ENCODE peak calls at places on chromosomes 1 and 21, in ten cellular contexts. I is AG04449; P is IMR-90; W is GDM1; X is CD4-positive, CD25-positive, alpha-beta regulatory T cell; M is neural progenitor cell; O is cardiac fibroblast; V is adrenal gland; A is fibroblast of lung; D is effector CD4-positive, alpha-beta T cell. S is an unnamed sample.

GRCh38 chr1:172397221-172397620 is 23.3 kb upstream of the C1orf105 start:
- DNase-seq in I (no peak), P (peak; percentile 75), W (no peak), X (peak; percentile 46), M (no peak), O (peak; percentile 57), V (no peak), A (peak; percentile 58), D (no peak), S (no peak)

GRCh38 chr1:19610282-19610978 is 33.7 kb upstream of the NBL1 start:
- DNase-seq in I (no peak), P (peak; percentile 58), W (no peak), X (no peak), M (no peak), O (no peak), V (no peak), A (no peak), D (no peak), S (no peak)

GRCh38 chr1:235935506-235936224 is 69.0 kb upstream of the LYST start:
- DNase-seq in I (no peak), P (no peak), W (no peak), X (no peak), M (no peak), O (no peak), V (no peak), A (no peak), D (no peak), S (no peak)

GRCh38 chr1:35062518-35063196 is 16.5 kb upstream of the ZMYM1 start:
- DNase-seq in I (no peak), P (peak; percentile 36), W (no peak), X (no peak), M (no peak), O (peak; percentile 85), V (no peak), A (peak; percentile 3), D (no peak), S (no peak)

GRCh38 chr21:29133241-29133640 is 2.8 kb downstream of the MAP3K7CL start:
- DNase-seq in I (no peak), P (no peak), W (no peak), X (no peak), M (no peak), O (no peak), V (no peak), A (no peak), D (no peak), S (no peak)

GRCh38 chr1:46512135-46512791 is 22.6 kb downstream of the DMBX1 start:
- DNase-seq in I (no peak), P (no peak), W (no peak), X (no peak), M (no peak), O (no peak), V (no peak), A (no peak), D (no peak), S (peak; percentile 48)

GRCh38 chr1:166999090-166999489 is 10.0 kb downstream of the MAEL start:
- DNase-seq in I (no peak), P (peak; percentile 16), W (no peak), X (no peak), M (no peak), O (peak; percentile 24), V (no peak), A (no peak), D (no peak), S (no peak)

GRCh38 chr21:27426196-27426595 is 459.3 kb upstream of the ADAMTS5 start:
- DNase-seq in I (no peak), P (no peak), W (no peak), X (no peak), M (no peak), O (no peak), V (no peak), A (no peak), D (no peak), S (no peak)

GRCh38 chr1:247551716-247552115 is 2.8 kb downstream of the GCSAML start:
- DNase-seq in I (peak; percentile 16), P (peak; percentile 24), W (no peak), X (no peak), M (no peak), O (peak; percentile 1), V (no peak), A (no peak), D (no peak), S (no peak)

GRCh38 chr1:109827466-109827865 is 63.7 kb upstream of the EPS8L3 start:
- DNase-seq in I (no peak), P (no peak), W (no peak), X (no peak), M (no peak), O (no peak), V (no peak), A (peak; percentile 38), D (no peak), S (peak; percentile 33)

GRCh38 chr21:41931041-41931451 is 22.8 kb downstream of the C2CD2 start:
- DNase-seq in I (no peak), P (no peak), W (no peak), X (no peak), M (no peak), O (peak; percentile 55), V (no peak), A (no peak), D (no peak), S (no peak)

GRCh38 chr1:25711555-25712298 is 88.3 kb upstream of the SELENON start:
- DNase-seq in I (peak; percentile 63), P (peak; percentile 92), W (peak; percentile 22), X (peak; percentile 84), M (no peak), O (peak; percentile 18), V (no peak), A (peak; percentile 73), D (peak; percentile 22), S (peak; percentile 41)

GRCh38 chr1:180494370-180494769 is 8.0 kb downstream of the ACBD6 start:
- DNase-seq in I (no peak), P (no peak), W (no peak), X (peak; percentile 24), M (no peak), O (no peak), V (no peak), A (no peak), D (no peak), S (no peak)

GRCh38 chr1:37475380-37476086 is 1.2 kb downstream of the ZC3H12A start:
- DNase-seq in I (no peak), P (no peak), W (no peak), X (peak; percentile 28), M (no peak), O (no peak), V (no peak), A (no peak), D (no peak), S (no peak)

GRCh38 chr1:228488107-228488817 is 1.1 kb downstream of the RNF187 start:
- DNase-seq in I (no peak), P (no peak), W (no peak), X (no peak), M (no peak), O (no peak), V (peak; percentile 45), A (no peak), D (no peak), S (no peak)

GRCh38 chr1:220207406-220207805 is 64.8 kb downstream of the RAB3GAP2 start:
- DNase-seq in I (no peak), P (no peak), W (no peak), X (no peak), M (no peak), O (no peak), V (no peak), A (no peak), D (no peak), S (no peak)

GRCh38 chr1:27077968-27078367 is 65.3 kb upstream of the TENT5B start:
- DNase-seq in I (no peak), P (no peak), W (no peak), X (no peak), M (no peak), O (no peak), V (no peak), A (no peak), D (no peak), S (no peak)

S was measured in endodermal cell.